ENCODE peak calls at places on chromosomes 1 and 21, in five cellular contexts. Q is ovary, T is Panc1, S is upper lobe of right lung, O is RWPE2. R is an unnamed sample.
A peak's percentile ranks its signal among the peaks of the same experiment; 100 is the strongest.

GRCh38 chr1:55589656-55590297 is 374.6 kb upstream of the USP24 start:
- DNase-seq in Q (no peak), S (no peak), O (no peak), T (no peak), R (peak; percentile 44)

GRCh38 chr1:64956241-64956640 is 10.1 kb downstream of the JAK1 start:
- DNase-seq in O (no peak), T (no peak), S (no peak), Q (no peak), R (peak; percentile 54)

GRCh38 chr1:53165408-53165961 is 23.0 kb upstream of the SLC1A7 start:
- DNase-seq in T (no peak), S (no peak), O (no peak), Q (no peak), R (no peak)

GRCh38 chr1:245500546-245500945 is 345.8 kb downstream of the KIF26B start:
- DNase-seq in S (no peak), T (no peak), O (peak; percentile 73), Q (no peak), R (peak; percentile 82)

GRCh38 chr1:164875518-164875917 is 316.5 kb downstream of the PBX1 start:
- DNase-seq in Q (no peak), O (no peak), S (no peak), T (no peak), R (no peak)

GRCh38 chr1:156508205-156508954 is 7.8 kb upstream of the MEF2D start:
- DNase-seq in Q (peak; percentile 80), T (no peak), O (no peak), S (peak; percentile 85), R (peak; percentile 57)

GRCh38 chr1:220874201-220874655 is 5.0 kb upstream of the HLX start:
- DNase-seq in O (no peak), T (peak; percentile 42), Q (peak; percentile 60), S (no peak), R (no peak)

GRCh38 chr1:90359994-90360393 is 357.1 kb downstream of the BARHL2 start:
- DNase-seq in Q (no peak), S (no peak), T (no peak), O (no peak), R (no peak)

GRCh38 chr1:7444362-7444761 is 326.7 kb upstream of the VAMP3 start:
- DNase-seq in S (no peak), O (no peak), T (no peak), Q (no peak), R (peak; percentile 33)

GRCh38 chr1:206464456-206464964 is 5.8 kb upstream of the IKBKE start:
- DNase-seq in S (no peak), O (no peak), Q (peak; percentile 56), T (no peak), R (peak; percentile 90)

GRCh38 chr1:59502009-59502691 is 205.3 kb downstream of the FGGY start:
- DNase-seq in S (no peak), T (no peak), Q (no peak), O (no peak), R (peak; percentile 23)

GRCh38 chr1:20112279-20113000 is 6.9 kb downstream of the PLA2G2D start:
- DNase-seq in T (no peak), O (no peak), S (no peak), Q (no peak), R (no peak)

GRCh38 chr1:117366982-117367768 is at the start of gene MAN1A2:
- DNase-seq in T (no peak), O (peak; percentile 84), Q (peak; percentile 86), S (peak; percentile 96), R (peak; percentile 76)

GRCh38 chr1:56570924-56571372 is 8.4 kb downstream of the PLPP3 start:
- DNase-seq in T (no peak), S (no peak), O (no peak), Q (no peak), R (no peak)

GRCh38 chr1:210003501-210003900 is 65.5 kb downstream of the SYT14 start:
- DNase-seq in T (no peak), Q (no peak), O (no peak), S (no peak), R (no peak)

GRCh38 chr1:244917271-244917670 is 52.9 kb upstream of the HNRNPU start:
- DNase-seq in O (no peak), Q (no peak), S (no peak), T (no peak), R (no peak)

GRCh38 chr1:75745276-75745675 is 20.8 kb downstream of the ACADM start:
- DNase-seq in T (no peak), Q (no peak), S (no peak), O (no peak), R (no peak)

GRCh38 chr1:228219962-228220780 is 12.3 kb downstream of the OBSCN start:
- DNase-seq in T (no peak), Q (no peak), S (no peak), O (no peak), R (no peak)

GRCh38 chr1:31374511-31375196 is 1.8 kb upstream of the FABP3 start:
- DNase-seq in Q (peak; percentile 79), T (no peak), S (peak; percentile 56), O (peak; percentile 15), R (peak; percentile 94)

GRCh38 chr1:161502181-161502580 is 3.1 kb upstream of the FCGR2A start:
- DNase-seq in O (no peak), T (no peak), S (no peak), Q (no peak), R (no peak)

GRCh38 chr1:16012590-16013219 is 5.1 kb downstream of the HSPB7 start:
- DNase-seq in S (peak; percentile 87), Q (peak; percentile 84), T (no peak), O (no peak), R (peak; percentile 65)

GRCh38 chr21:25369524-25370300 is 237.6 kb downstream of the MRPL39 start:
- DNase-seq in T (no peak), O (no peak), S (no peak), Q (no peak), R (peak; percentile 44)

GRCh38 chr1:55418208-55418607 is 203.0 kb upstream of the USP24 start:
- DNase-seq in O (no peak), T (no peak), S (no peak), Q (no peak), R (no peak)

GRCh38 chr1:29469457-29469856 is 233.1 kb downstream of the PTPRU start:
- DNase-seq in Q (peak; percentile 40), O (no peak), T (no peak), S (no peak), R (no peak)

DNA sequence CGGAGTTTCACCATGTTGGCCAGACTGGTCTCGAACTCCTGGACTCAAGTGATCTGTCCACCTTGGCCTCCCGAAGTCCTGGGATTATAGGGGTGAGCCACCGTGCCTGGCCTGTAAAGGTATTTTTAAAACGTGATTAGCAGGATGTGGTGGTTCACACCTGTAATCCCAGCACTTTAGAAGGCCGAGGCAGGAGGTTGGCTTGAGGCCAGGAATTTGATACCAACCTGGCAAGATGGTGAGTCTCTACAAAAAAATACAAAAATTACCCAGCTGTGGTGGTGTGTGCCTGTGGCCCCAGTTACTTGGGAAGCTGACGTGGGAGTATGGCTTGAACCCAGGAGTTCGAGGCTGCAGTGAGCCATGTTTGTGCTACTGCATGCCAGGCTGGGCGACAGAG is 43.3 kb upstream of the SOD1 start:
- DNase-seq in T (no peak), Q (no peak), S (no peak), O (no peak), R (no peak)
- TF ChIP-seq CTCF in T (no peak), Q (no peak), S (no peak), O (no peak), R (no peak)

GRCh38 chr1:118988186-118989005 is at the start of gene TBX15:
- DNase-seq in O (no peak), S (no peak), T (no peak), Q (no peak), R (peak; percentile 79)
- H3K4me3 ChIP-seq in O (peak within 1 kb of the TSS; percentile 20), S (peak within 1 kb of the TSS; percentile 39), T (peak within 1 kb of the TSS; percentile 48), Q (peak within 1 kb of the TSS; percentile 18), R (peak within 1 kb of the TSS; percentile 63)

GRCh38 chr1:93623875-93624274 is 57.8 kb downstream of the BCAR3 start:
- DNase-seq in O (no peak), Q (no peak), T (no peak), S (no peak), R (peak; percentile 91)
- TF ChIP-seq CTCF in O (no peak), Q (no peak), T (no peak), S (no peak), R (no peak)

DNA sequence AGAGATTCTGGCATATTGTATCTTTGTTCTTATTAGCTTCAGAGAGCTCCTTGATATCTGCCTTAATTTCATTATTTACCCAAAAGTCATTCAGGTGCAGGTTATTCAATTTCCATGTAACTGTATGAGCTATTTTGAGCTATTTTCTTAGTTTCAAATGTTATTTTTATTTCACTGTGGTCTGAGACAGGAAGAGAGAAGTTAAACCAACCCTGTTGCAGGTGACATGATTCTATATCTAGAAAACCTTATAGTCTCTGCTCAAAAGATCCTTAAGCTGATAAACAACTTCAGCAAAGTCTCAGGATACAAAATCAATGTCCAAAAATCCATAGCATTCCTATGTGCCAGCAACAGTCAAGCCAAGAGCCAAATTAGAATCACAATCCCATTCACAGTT is 1644.0 kb upstream of the B3GALT2 start:
- DNase-seq in T (no peak), Q (no peak), S (no peak), O (no peak), R (no peak)
- H3K4me3 ChIP-seq in T (no peak overlapping the region), Q (no peak overlapping the region), S (no peak overlapping the region), O (no peak overlapping the region), R (no peak overlapping the region)

GRCh38 chr1:2091611-2092604 is 41.7 kb downstream of the PRKCZ start:
- DNase-seq in Q (no peak), T (no peak), S (no peak), O (no peak), R (no peak)
- TF ChIP-seq CTCF in Q (no peak), T (no peak), S (peak; percentile 50), O (peak; percentile 9), R (peak; percentile 57)

GRCh38 chr1:222588135-222588534 is 1.6 kb downstream of the TAF1A start:
- DNase-seq in T (no peak), O (no peak), S (no peak), Q (no peak), R (no peak)
- H3K4me3 ChIP-seq in T (peak overlapping the region; percentile 98), O (no peak overlapping the region), S (no peak overlapping the region), Q (no peak overlapping the region), R (peak overlapping the region; percentile 3)

GRCh38 chr1:66503841-66504470 is 30.0 kb upstream of the SGIP1 start:
- DNase-seq in O (no peak), T (no peak), Q (peak; percentile 19), S (no peak), R (peak; percentile 88)
- TF ChIP-seq CTCF in O (peak; percentile 77), T (peak; percentile 69), Q (no peak), S (peak; percentile 68), R (peak; percentile 65)

GRCh38 chr21:29221259-29221744 is 77.4 kb upstream of the BACH1 start:
- DNase-seq in Q (no peak), O (no peak), S (no peak), T (no peak), R (no peak)
- H3K4me3 ChIP-seq in Q (no peak overlapping the region), O (no peak overlapping the region), S (no peak overlapping the region), T (no peak overlapping the region), R (no peak overlapping the region)